ENCODE peak calls at places on chromosomes 4 and X, in five cellular contexts. U is H1, I is GM12878, A is HepG2, D is K562. X is an unnamed sample.

GRCh38 chr4:3256230-3257124 is 7.5 kb downstream of the MSANTD1 start:
- DNase-seq in U (no peak), I (no peak), A (no peak), D (no peak), X (no peak)

GRCh38 chr4:54277691-54278090 is 48.6 kb downstream of the PDGFRA start:
- DNase-seq in U (no peak), I (peak), A (no peak), D (no peak), X (no peak)

GRCh38 chr4:138311771-138312535 is 69.8 kb upstream of the SLC7A11 start:
- DNase-seq in U (no peak), I (no peak), A (no peak), D (no peak), X (no peak)

GRCh38 chr4:155433636-155434360 is 57.0 kb upstream of the MAP9 start:
- DNase-seq in U (no peak), I (no peak), A (no peak), D (no peak), X (no peak)

GRCh38 chrX:103585421-103586313 is at the start of gene TCEAL4:
- DNase-seq in U (no peak), I (no peak), A (no peak), D (no peak), X (no peak)

GRCh38 chrX:11381464-11381863 is 88.3 kb downstream of the AMELX start:
- DNase-seq in U (no peak), I (peak), A (peak), D (peak), X (peak)

GRCh38 chr4:86976801-86977485 is 42.1 kb downstream of the AFF1 start:
- DNase-seq in U (no peak), I (no peak), A (no peak), D (no peak), X (no peak)

GRCh38 chrX:39814391-39814790 is 283.4 kb downstream of the BCOR start:
- DNase-seq in U (no peak), I (no peak), A (no peak), D (peak), X (peak)

GRCh38 chrX:153909024-153909979 is 4.8 kb downstream of the AVPR2 start:
- DNase-seq in U (no peak), I (no peak), A (peak), D (peak), X (no peak)

GRCh38 chr4:41287005-41287404 is 30.3 kb downstream of the UCHL1 start:
- DNase-seq in U (no peak), I (no peak), A (no peak), D (no peak), X (no peak)

GRCh38 chrX:124346064-124346876 is at the start of gene SH2D1A:
- DNase-seq in U (no peak), I (no peak), A (no peak), D (no peak), X (no peak)

GRCh38 chr4:135485371-135485770 is 1283.8 kb upstream of the PABPC4L start:
- DNase-seq in U (no peak), I (no peak), A (no peak), D (no peak), X (no peak)

GRCh38 chr4:185700635-185701034 is 111.4 kb downstream of the SORBS2 start:
- DNase-seq in U (no peak), I (no peak), A (no peak), D (no peak), X (no peak)

GRCh38 chr4:75561789-75562188 is 5.9 kb downstream of the ODAPH start:
- DNase-seq in U (peak), I (no peak), A (no peak), D (no peak), X (no peak)

GRCh38 chr4:151039733-151040132 is 24.6 kb upstream of the LRBA start:
- DNase-seq in U (no peak), I (no peak), A (no peak), D (no peak), X (no peak)

GRCh38 chr4:76856183-76856969 is 41.6 kb downstream of the SOWAHB start:
- DNase-seq in U (no peak), I (no peak), A (peak), D (no peak), X (no peak)

GRCh38 chr4:71300964-71301363 is 37.9 kb upstream of the SLC4A4 start:
- DNase-seq in U (no peak), I (no peak), A (no peak), D (no peak), X (no peak)
- TF ChIP-seq SP1 in U (no peak), I (no peak), A (no peak), D (no peak), X (no peak)

DNA sequence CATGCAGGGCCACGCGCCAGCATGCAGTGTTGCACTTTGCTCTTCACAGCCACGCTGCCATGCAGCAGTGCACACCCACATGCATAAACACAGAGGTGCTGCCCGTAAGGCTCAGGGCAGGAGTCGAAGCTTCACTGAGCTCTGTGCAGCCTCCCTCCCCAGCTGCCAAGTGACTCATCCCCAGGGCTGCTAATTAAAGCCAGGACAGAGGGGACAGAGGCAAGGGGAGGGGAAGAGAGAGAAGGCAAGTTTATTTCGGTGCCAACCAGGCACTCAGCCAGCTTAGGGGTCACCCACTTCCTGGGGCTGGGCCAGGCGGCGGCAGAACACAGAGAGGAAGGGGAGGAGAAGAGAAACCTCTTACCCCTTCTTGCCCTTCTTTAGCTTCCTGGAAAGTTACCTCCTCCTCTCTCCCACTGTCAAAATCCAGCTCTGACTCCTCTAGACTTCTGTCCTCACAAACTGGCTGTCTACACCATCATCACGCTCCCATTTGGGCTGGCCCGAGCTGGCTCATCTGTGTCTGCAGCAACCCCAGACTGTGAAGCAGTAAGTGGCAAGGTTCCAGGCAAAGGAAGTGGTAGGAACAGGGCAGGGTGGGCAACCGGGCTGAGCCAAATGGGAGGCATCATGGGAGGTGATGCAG is 6.2 kb upstream of the IQSEC2 start:
- DNase-seq in U (no peak), I (peak), A (no peak), D (no peak), X (peak)
- TF ChIP-seq POLR2AphosphoS5 in U (no peak), I (no peak), A (no peak), D (no peak), X (no peak)

DNA sequence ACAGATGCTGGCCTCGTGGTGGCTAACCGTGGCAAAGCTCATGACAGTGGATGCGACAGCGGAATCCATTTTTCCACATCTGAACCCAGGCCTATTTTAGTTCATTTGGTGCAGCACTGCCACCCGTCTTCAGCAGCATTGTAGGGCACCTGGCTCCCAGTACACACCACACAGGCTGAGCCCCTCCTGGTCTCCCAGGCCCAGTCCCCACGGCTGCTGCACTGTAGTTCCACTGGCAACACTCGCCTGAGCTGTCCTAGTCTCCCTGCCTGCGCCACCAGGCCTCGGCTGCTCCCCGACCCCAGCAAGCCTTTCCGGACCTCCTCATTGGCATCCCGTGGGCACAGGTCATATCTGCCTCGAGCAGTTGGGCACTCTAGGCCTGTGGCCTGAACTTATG is 76.2 kb downstream of the MTMR1 start:
- DNase-seq in U (no peak), I (no peak), A (no peak), D (no peak), X (no peak)
- TF ChIP-seq MAX in U (no peak), I (no peak), A (no peak), D (no peak), X (no peak)

DNA sequence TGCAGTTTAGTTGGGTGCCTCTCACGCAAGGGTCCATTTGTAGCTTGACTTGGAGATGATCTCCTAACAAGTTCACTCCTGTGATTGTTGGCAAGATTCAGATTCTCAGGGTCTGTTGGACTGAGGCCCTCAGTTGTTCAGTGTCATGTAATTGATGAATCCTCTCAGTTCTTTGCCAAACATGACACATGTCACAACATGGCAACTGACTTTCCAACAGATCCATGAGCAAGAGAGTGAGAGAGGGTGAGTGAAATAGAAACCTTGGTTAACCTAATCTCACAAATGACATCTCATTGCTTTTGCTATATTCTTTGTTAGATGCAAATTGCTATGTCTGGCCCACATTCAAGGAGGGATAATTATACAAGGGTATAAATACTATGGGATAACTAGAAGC is 231.0 kb upstream of the PCDH10 start:
- DNase-seq in U (no peak), I (no peak), A (no peak), D (no peak), X (no peak)
- TF ChIP-seq SP1 in U (no peak), I (no peak), A (no peak), D (no peak), X (no peak)

GRCh38 chrX:41332988-41333743 is 796 bp upstream of the DDX3X start:
- DNase-seq in U (peak), I (peak), A (peak), D (peak), X (peak)
- TF ChIP-seq POLR2AphosphoS5 in U (no peak), I (no peak), A (no peak), D (peak), X (peak)